ENCODE peak calls at places on chromosomes 16 and 17, in ten cellular contexts. S is HCT116, Q is stomach, N is endothelial cell of umbilical vein, K is transverse colon, G is esophagus muscularis mucosa, P is spleen, E is sigmoid colon, U is breast epithelium, F is prostate gland. Z is an unnamed sample.
A peak's percentile ranks its signal among the peaks of the same experiment; 100 is the strongest.

GRCh38 chr16:24990803-24991202 is 24.4 kb downstream of the ARHGAP17 start:
- DNase-seq in S (no peak), Q (no peak), N (no peak), K (no peak), G (no peak), P (no peak), E (no peak), U (no peak), F (no peak), Z (no peak)

GRCh38 chr16:85911531-85911930 is 12.6 kb downstream of the IRF8 start:
- DNase-seq in S (no peak), Q (no peak), N (no peak), K (no peak), G (no peak), P (peak; percentile 78), E (no peak), U (no peak), F (no peak), Z (no peak)

GRCh38 chr16:24984101-24984500 is 31.1 kb downstream of the ARHGAP17 start:
- DNase-seq in S (no peak), Q (no peak), N (no peak), K (no peak), G (no peak), P (no peak), E (no peak), U (no peak), F (no peak), Z (no peak)

GRCh38 chr17:70563301-70563820 is 394.0 kb downstream of the KCNJ2 start:
- DNase-seq in S (no peak), Q (no peak), N (peak; percentile 92), K (peak; percentile 10), G (no peak), P (no peak), E (no peak), U (no peak), F (no peak), Z (no peak)

GRCh38 chr17:1467898-1468492 is 12.0 kb upstream of the CRK start:
- DNase-seq in S (no peak), Q (no peak), N (no peak), K (no peak), G (no peak), P (no peak), E (peak; percentile 81), U (no peak), F (no peak), Z (no peak)

GRCh38 chr17:16929281-16929680 is 42.6 kb downstream of the TNFRSF13B start:
- DNase-seq in S (no peak), Q (no peak), N (no peak), K (no peak), G (no peak), P (peak; percentile 56), E (peak; percentile 37), U (no peak), F (no peak), Z (no peak)

GRCh38 chr17:29140051-29140582 is 40.1 kb downstream of the MYO18A start:
- DNase-seq in S (no peak), Q (peak; percentile 88), N (peak; percentile 54), K (peak; percentile 86), G (peak; percentile 95), P (peak; percentile 96), E (peak; percentile 93), U (no peak), F (peak; percentile 55), Z (peak; percentile 70)

GRCh38 chr17:32142857-32143524 is 689 bp downstream of the RHOT1 start:
- DNase-seq in S (peak; percentile 32), Q (peak; percentile 88), N (peak; percentile 67), K (peak; percentile 68), G (no peak), P (peak; percentile 83), E (peak; percentile 70), U (no peak), F (peak; percentile 47), Z (no peak)

GRCh38 chr16:2155091-2156024 is at the start of gene TRAF7:
- DNase-seq in S (peak; percentile 100), Q (peak; percentile 98), N (peak; percentile 100), K (peak; percentile 98), G (peak; percentile 100), P (peak; percentile 99), E (peak; percentile 100), U (peak; percentile 98), F (peak; percentile 100), Z (peak; percentile 97)

GRCh38 chr16:2157480-2158261 is 2.1 kb downstream of the TRAF7 start:
- DNase-seq in S (no peak), Q (peak; percentile 59), N (no peak), K (peak; percentile 44), G (no peak), P (no peak), E (no peak), U (no peak), F (no peak), Z (no peak)

GRCh38 chr16:2154533-2155090 is 970 bp upstream of the TRAF7 start:
- DNase-seq in S (no peak), Q (no peak), N (peak; percentile 20), K (no peak), G (no peak), P (no peak), E (no peak), U (no peak), F (no peak), Z (no peak)

GRCh38 chr16:2156849-2157224 is 1.3 kb downstream of the TRAF7 start:
- DNase-seq in S (no peak), Q (no peak), N (no peak), K (no peak), G (no peak), P (no peak), E (no peak), U (no peak), F (no peak), Z (no peak)

GRCh38 chr16:2156025-2156848 is 655 bp downstream of the TRAF7 start:
- DNase-seq in S (no peak), Q (no peak), N (peak; percentile 65), K (no peak), G (no peak), P (peak; percentile 90), E (no peak), U (no peak), F (no peak), Z (no peak)
- TF ChIP-seq POLR2AphosphoS5 in S (no peak), Q (no peak), N (peak; percentile 31), K (no peak), G (no peak), P (no peak), E (no peak), U (no peak), F (no peak), Z (no peak)

GRCh38 chr16:11326737-11327276 is 18.5 kb upstream of the RMI2 start:
- DNase-seq in S (no peak), Q (no peak), N (no peak), K (no peak), G (no peak), P (no peak), E (no peak), U (no peak), F (no peak), Z (no peak)

GRCh38 chr16:11329080-11329491 is 16.2 kb upstream of the RMI2 start:
- DNase-seq in S (no peak), Q (no peak), N (no peak), K (no peak), G (no peak), P (no peak), E (no peak), U (no peak), F (no peak), Z (no peak)

GRCh38 chr16:11326084-11326736 is 19.0 kb upstream of the RMI2 start:
- DNase-seq in S (no peak), Q (no peak), N (no peak), K (no peak), G (no peak), P (no peak), E (no peak), U (no peak), F (no peak), Z (no peak)

GRCh38 chr16:11328172-11329079 is 16.8 kb upstream of the RMI2 start:
- DNase-seq in S (peak; percentile 62), Q (peak; percentile 62), N (peak; percentile 79), K (peak; percentile 75), G (peak; percentile 95), P (peak; percentile 85), E (peak; percentile 93), U (no peak), F (no peak), Z (peak; percentile 78)

GRCh38 chr16:11327277-11328171 is 17.7 kb upstream of the RMI2 start:
- DNase-seq in S (no peak), Q (no peak), N (no peak), K (peak; percentile 53), G (no peak), P (no peak), E (no peak), U (no peak), F (no peak), Z (peak; percentile 68)
- TF ChIP-seq POLR2A in S (no peak), Q (no peak), N (no peak), K (no peak), G (no peak), P (no peak), E (no peak), U (no peak), F (no peak), Z (peak; percentile 33)

GRCh38 chr17:76969598-76970172 is 101.5 kb downstream of the MGAT5B start:
- DNase-seq in S (no peak), Q (no peak), N (no peak), K (no peak), G (no peak), P (peak; percentile 84), E (no peak), U (no peak), F (no peak), Z (no peak)
- TF ChIP-seq POLR2AphosphoS5 in S (no peak), Q (no peak), N (no peak), K (no peak), G (no peak), P (peak; percentile 75), E (no peak), U (no peak), F (no peak), Z (no peak)

GRCh38 chr17:46930083-46930482 is 7.1 kb downstream of the GOSR2 start:
- DNase-seq in S (no peak), Q (no peak), N (no peak), K (no peak), G (no peak), P (no peak), E (no peak), U (no peak), F (no peak), Z (no peak)

GRCh38 chr17:46940692-46941404 is 17.9 kb downstream of the GOSR2 start:
- DNase-seq in S (peak; percentile 66), Q (peak; percentile 79), N (peak; percentile 78), K (peak; percentile 72), G (no peak), P (peak; percentile 85), E (peak; percentile 80), U (peak; percentile 66), F (peak; percentile 60), Z (peak; percentile 69)

GRCh38 chr17:46931596-46931995 is 8.6 kb downstream of the GOSR2 start:
- DNase-seq in S (no peak), Q (no peak), N (no peak), K (no peak), G (no peak), P (no peak), E (no peak), U (no peak), F (no peak), Z (no peak)

DNA sequence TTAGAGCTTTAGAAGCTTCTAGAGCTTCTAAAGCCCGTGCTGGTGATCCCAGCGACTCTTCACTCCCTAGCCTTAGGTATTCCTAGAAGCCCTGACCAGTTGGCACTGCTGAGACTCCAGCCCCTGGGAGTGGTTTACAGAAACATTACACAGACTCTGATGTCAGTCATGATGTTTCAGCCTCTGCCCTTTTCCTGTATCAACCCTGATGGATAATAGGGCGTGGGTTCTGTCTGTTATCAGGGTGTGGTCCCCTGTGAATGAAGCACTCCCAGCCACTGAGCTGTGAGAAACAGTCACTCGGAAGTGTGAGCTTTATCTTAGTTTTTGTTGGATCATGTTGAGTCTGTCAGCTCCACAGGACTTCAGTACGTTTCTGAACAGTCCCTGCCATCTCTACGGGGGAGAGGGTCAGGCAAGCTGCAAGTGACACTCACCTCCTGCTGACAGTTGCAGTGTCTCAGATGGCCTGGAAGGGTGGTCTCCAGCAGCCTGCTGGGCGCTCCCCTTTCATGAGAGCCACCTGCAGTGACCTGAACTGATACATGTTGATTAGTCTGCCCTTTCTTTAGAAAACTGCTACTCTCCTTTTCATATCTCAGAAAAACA is 12.8 kb downstream of the GOSR2 start:
- DNase-seq in S (no peak), Q (peak; percentile 43), N (peak; percentile 32), K (peak; percentile 14), G (no peak), P (no peak), E (no peak), U (no peak), F (no peak), Z (no peak)
- TF ChIP-seq POLR2A in S (no peak), Q (no peak), N (no peak), K (no peak), G (no peak), P (no peak), E (no peak), U (no peak), F (no peak), Z (no peak)

Z was measured in GM12892.